ENCODE peak calls at places on chromosomes 13 and 19, in nine cellular contexts. O is progenitor cell of endocrine pancreas, K is AG04449, H is left ventricle myocardium inferior, E is lower leg skin, V is spleen, B is fibroblast of lung, Q is IMR-90, S is RWPE1. R is an unnamed sample.

GRCh38 chr13:92187378-92187989 is 789.1 kb downstream of the GPC5 start:
- DNase-seq in O (no peak), K (no peak), H (no peak), E (peak; percentile 23), V (no peak), B (peak; percentile 46), Q (peak; percentile 27), S (peak; percentile 4), R (peak; percentile 66)

GRCh38 chr13:66407159-66407558 is 823.0 kb downstream of the PCDH9 start:
- DNase-seq in O (no peak), K (no peak), H (no peak), E (no peak), V (no peak), B (peak; percentile 22), Q (no peak), S (no peak), R (no peak)

GRCh38 chr19:32041681-32042292 is 303.6 kb upstream of the ZNF507 start:
- DNase-seq in O (peak; percentile 28), K (no peak), H (peak; percentile 27), E (no peak), V (no peak), B (peak; percentile 21), Q (peak; percentile 31), S (peak; percentile 36), R (peak; percentile 27)

GRCh38 chr13:100630564-100630963 is 42.0 kb upstream of the GGACT start:
- DNase-seq in O (no peak), K (no peak), H (no peak), E (no peak), V (no peak), B (no peak), Q (no peak), S (no peak), R (no peak)

GRCh38 chr19:5891938-5892771 is 11.4 kb downstream of the NDUFA11 start:
- DNase-seq in O (peak; percentile 47), K (no peak), H (no peak), E (no peak), V (no peak), B (peak; percentile 39), Q (peak; percentile 35), S (no peak), R (peak; percentile 43)

GRCh38 chr19:49231804-49232203 is 74.2 kb downstream of the TRPM4 start:
- DNase-seq in O (no peak), K (no peak), H (no peak), E (no peak), V (no peak), B (no peak), Q (no peak), S (no peak), R (no peak)

GRCh38 chr13:21579754-21580316 is 24.1 kb downstream of the MICU2 start:
- DNase-seq in O (no peak), K (no peak), H (no peak), E (no peak), V (no peak), B (peak; percentile 11), Q (no peak), S (no peak), R (no peak)

GRCh38 chr13:114067381-114067885 is 65.0 kb downstream of the RASA3 start:
- DNase-seq in O (no peak), K (no peak), H (no peak), E (no peak), V (no peak), B (peak; percentile 64), Q (peak; percentile 68), S (no peak), R (peak; percentile 8)

GRCh38 chr19:11066326-11066725 is 22.9 kb upstream of the LDLR start:
- DNase-seq in O (no peak), K (no peak), H (no peak), E (no peak), V (no peak), B (no peak), Q (no peak), S (no peak), R (no peak)

GRCh38 chr13:98428256-98428966 is 148.5 kb downstream of the STK24 start:
- DNase-seq in O (no peak), K (no peak), H (no peak), E (no peak), V (no peak), B (peak; percentile 22), Q (peak; percentile 32), S (no peak), R (no peak)

GRCh38 chr13:25887962-25888655 is 163.7 kb downstream of the SHISA2 start:
- DNase-seq in O (no peak), K (no peak), H (no peak), E (no peak), V (no peak), B (no peak), Q (no peak), S (no peak), R (no peak)

GRCh38 chr13:112792511-112792910 is 102.7 kb downstream of the ATP11A start:
- DNase-seq in O (no peak), K (no peak), H (no peak), E (no peak), V (no peak), B (no peak), Q (no peak), S (no peak), R (no peak)

GRCh38 chr19:16206637-16207036 is 8.9 kb downstream of the AP1M1 start:
- DNase-seq in O (no peak), K (no peak), H (no peak), E (no peak), V (peak; percentile 19), B (no peak), Q (no peak), S (no peak), R (no peak)

GRCh38 chr19:48872884-48873475 is 759 bp downstream of the PPP1R15A start:
- DNase-seq in O (peak; percentile 37), K (peak; percentile 80), H (peak; percentile 84), E (peak; percentile 96), V (peak; percentile 89), B (peak; percentile 91), Q (peak; percentile 94), S (peak; percentile 89), R (peak; percentile 95)

GRCh38 chr19:17264641-17264979 is at the start of gene USHBP1:
- DNase-seq in O (no peak), K (no peak), H (peak; percentile 52), E (no peak), V (no peak), B (no peak), Q (no peak), S (no peak), R (no peak)

GRCh38 chr19:36528194-36528920 is at the start of gene ZNF260:
- DNase-seq in O (peak; percentile 91), K (peak; percentile 82), H (peak; percentile 98), E (peak; percentile 95), V (peak; percentile 97), B (peak; percentile 97), Q (peak; percentile 97), S (peak; percentile 91), R (peak; percentile 95)

GRCh38 chr13:24341439-24341838 is 32.1 kb downstream of the C1QTNF9 start:
- DNase-seq in O (no peak), K (no peak), H (no peak), E (no peak), V (no peak), B (no peak), Q (peak; percentile 46), S (no peak), R (no peak)

GRCh38 chr13:113930711-113931637 is 42.9 kb downstream of the C13orf46 start:
- DNase-seq in O (no peak), K (no peak), H (no peak), E (no peak), V (peak; percentile 64), B (no peak), Q (no peak), S (no peak), R (no peak)

GRCh38 chr13:31105020-31105800 is 56.5 kb downstream of the HSPH1 start:
- DNase-seq in O (no peak), K (no peak), H (no peak), E (no peak), V (no peak), B (peak; percentile 15), Q (peak; percentile 26), S (no peak), R (no peak)

GRCh38 chr13:43227721-43228120 is 204.3 kb downstream of the DNAJC15 start:
- DNase-seq in O (no peak), K (no peak), H (no peak), E (no peak), V (no peak), B (peak; percentile 64), Q (peak; percentile 59), S (no peak), R (peak; percentile 22)

GRCh38 chr13:98990701-98991100 is 12.8 kb upstream of the DOCK9 start:
- DNase-seq in O (no peak), K (no peak), H (no peak), E (no peak), V (no peak), B (peak; percentile 78), Q (no peak), S (no peak), R (no peak)

GRCh38 chr13:97757807-97758206 is 195.7 kb upstream of the IPO5 start:
- DNase-seq in O (no peak), K (no peak), H (peak; percentile 32), E (no peak), V (no peak), B (no peak), Q (no peak), S (no peak), R (no peak)

GRCh38 chr19:38683393-38684077 is 36.1 kb downstream of the ACTN4 start:
- DNase-seq in O (peak; percentile 68), K (no peak), H (no peak), E (peak; percentile 81), V (peak; percentile 86), B (peak; percentile 97), Q (peak; percentile 85), S (peak; percentile 94), R (peak; percentile 99)

GRCh38 chr19:2487090-2487489 is 11.2 kb downstream of the GADD45B start:
- DNase-seq in O (no peak), K (no peak), H (no peak), E (no peak), V (no peak), B (no peak), Q (no peak), S (no peak), R (no peak)
- TF ChIP-seq CTCF in O (no peak), K (no peak), H (no peak), E (no peak), V (no peak), B (no peak), Q (no peak), S (no peak), R (no peak)

GRCh38 chr19:12346896-12347295 is 13.5 kb upstream of the ZNF563 start:
- DNase-seq in O (no peak), K (no peak), H (no peak), E (no peak), V (no peak), B (no peak), Q (no peak), S (no peak), R (no peak)
- TF ChIP-seq CTCF in O (no peak), K (no peak), H (no peak), E (no peak), V (peak; percentile 6), B (no peak), Q (no peak), S (no peak), R (no peak)

GRCh38 chr13:105719861-105720260 is 815.6 kb downstream of the EFNB2 start:
- DNase-seq in O (no peak), K (no peak), H (no peak), E (no peak), V (no peak), B (no peak), Q (no peak), S (no peak), R (no peak)
- TF ChIP-seq CTCF in O (no peak), K (no peak), H (no peak), E (no peak), V (no peak), B (no peak), Q (no peak), S (no peak), R (no peak)

GRCh38 chr13:47964863-47965262 is 36.2 kb downstream of the SUCLA2 start:
- DNase-seq in O (no peak), K (no peak), H (no peak), E (no peak), V (no peak), B (no peak), Q (no peak), S (no peak), R (no peak)
- TF ChIP-seq CTCF in O (no peak), K (no peak), H (no peak), E (no peak), V (no peak), B (no peak), Q (no peak), S (no peak), R (no peak)

R was measured in MCF 10A.